ENCODE peak calls at places on chromosomes 4 and X, in ten cellular contexts. One of them, this sample, is unnamed.

GRCh38 chr4:74840931-74841330 is 46.6 kb upstream of the BTC start:
- DNase-seq in kidney tubule cell: no peak
- DNase-seq in WTC11: no peak
- DNase-seq in NB4: no peak
- DNase-seq in skeletal muscle cell: no peak
- DNase-seq in esophagus muscularis mucosa: no peak
- DNase-seq in activated CD4-positive, alpha-beta T cell treated with anti-CD3 and anti-CD28 coated beads, Interleukin-2, amount 50 U/mL, for 1 hour: no peak
- DNase-seq in T-cell: no peak
- DNase-seq in stimulated activated naive CD4-positive, alpha-beta T cell: no peak
- DNase-seq in Caki2: no peak
- DNase-seq in this sample: peak

GRCh38 chr4:184473515-184474260 is 662 bp downstream of the IRF2 start:
- DNase-seq in NB4: peak
- DNase-seq in activated CD4-positive, alpha-beta T cell treated with anti-CD3 and anti-CD28 coated beads, Interleukin-2, amount 50 U/mL, for 1 hour: peak
- DNase-seq in WTC11: peak
- DNase-seq in esophagus muscularis mucosa: no peak
- DNase-seq in Caki2: peak
- DNase-seq in kidney tubule cell: peak
- DNase-seq in skeletal muscle cell: no peak
- DNase-seq in T-cell: no peak
- DNase-seq in stimulated activated naive CD4-positive, alpha-beta T cell: peak
- DNase-seq in this sample: no peak

GRCh38 chrX:30735839-30736238 is 82.6 kb downstream of the GK start:
- DNase-seq in NB4: peak
- DNase-seq in WTC11: peak
- DNase-seq in activated CD4-positive, alpha-beta T cell treated with anti-CD3 and anti-CD28 coated beads, Interleukin-2, amount 50 U/mL, for 1 hour: peak
- DNase-seq in skeletal muscle cell: no peak
- DNase-seq in esophagus muscularis mucosa: no peak
- DNase-seq in T-cell: peak
- DNase-seq in stimulated activated naive CD4-positive, alpha-beta T cell: peak
- DNase-seq in Caki2: peak
- DNase-seq in kidney tubule cell: peak
- DNase-seq in this sample: peak

GRCh38 chr4:152643153-152644035 is 36.4 kb downstream of the TMEM154 start:
- DNase-seq in kidney tubule cell: no peak
- DNase-seq in Caki2: no peak
- DNase-seq in NB4: peak
- DNase-seq in WTC11: no peak
- DNase-seq in skeletal muscle cell: no peak
- DNase-seq in activated CD4-positive, alpha-beta T cell treated with anti-CD3 and anti-CD28 coated beads, Interleukin-2, amount 50 U/mL, for 1 hour: no peak
- DNase-seq in stimulated activated naive CD4-positive, alpha-beta T cell: no peak
- DNase-seq in T-cell: no peak
- DNase-seq in esophagus muscularis mucosa: no peak
- DNase-seq in this sample: no peak

GRCh38 chrX:133042260-133042659 is 54.6 kb downstream of the USP26 start:
- DNase-seq in kidney tubule cell: no peak
- DNase-seq in NB4: no peak
- DNase-seq in T-cell: no peak
- DNase-seq in esophagus muscularis mucosa: no peak
- DNase-seq in activated CD4-positive, alpha-beta T cell treated with anti-CD3 and anti-CD28 coated beads, Interleukin-2, amount 50 U/mL, for 1 hour: no peak
- DNase-seq in WTC11: no peak
- DNase-seq in skeletal muscle cell: no peak
- DNase-seq in stimulated activated naive CD4-positive, alpha-beta T cell: no peak
- DNase-seq in Caki2: no peak
- DNase-seq in this sample: no peak

GRCh38 chr4:13476915-13477314 is 7.2 kb downstream of the RAB28 start:
- DNase-seq in kidney tubule cell: peak
- DNase-seq in T-cell: no peak
- DNase-seq in activated CD4-positive, alpha-beta T cell treated with anti-CD3 and anti-CD28 coated beads, Interleukin-2, amount 50 U/mL, for 1 hour: no peak
- DNase-seq in WTC11: no peak
- DNase-seq in skeletal muscle cell: no peak
- DNase-seq in NB4: peak
- DNase-seq in stimulated activated naive CD4-positive, alpha-beta T cell: no peak
- DNase-seq in Caki2: no peak
- DNase-seq in esophagus muscularis mucosa: no peak
- DNase-seq in this sample: no peak

GRCh38 chr4:137025484-137026059 is 506.7 kb downstream of the PCDH18 start:
- DNase-seq in skeletal muscle cell: no peak
- DNase-seq in WTC11: no peak
- DNase-seq in Caki2: no peak
- DNase-seq in stimulated activated naive CD4-positive, alpha-beta T cell: no peak
- DNase-seq in kidney tubule cell: no peak
- DNase-seq in activated CD4-positive, alpha-beta T cell treated with anti-CD3 and anti-CD28 coated beads, Interleukin-2, amount 50 U/mL, for 1 hour: no peak
- DNase-seq in esophagus muscularis mucosa: no peak
- DNase-seq in T-cell: no peak
- DNase-seq in NB4: no peak
- DNase-seq in this sample: no peak

GRCh38 chr4:40228497-40229365 is 31.9 kb downstream of the RHOH start:
- DNase-seq in T-cell: no peak
- DNase-seq in esophagus muscularis mucosa: no peak
- DNase-seq in Caki2: no peak
- DNase-seq in WTC11: peak
- DNase-seq in stimulated activated naive CD4-positive, alpha-beta T cell: no peak
- DNase-seq in skeletal muscle cell: no peak
- DNase-seq in activated CD4-positive, alpha-beta T cell treated with anti-CD3 and anti-CD28 coated beads, Interleukin-2, amount 50 U/mL, for 1 hour: no peak
- DNase-seq in kidney tubule cell: peak
- DNase-seq in NB4: no peak
- DNase-seq in this sample: no peak

GRCh38 chrX:1874416-1874815 is 259.6 kb downstream of the ASMT start:
- DNase-seq in kidney tubule cell: no peak
- DNase-seq in T-cell: no peak
- DNase-seq in activated CD4-positive, alpha-beta T cell treated with anti-CD3 and anti-CD28 coated beads, Interleukin-2, amount 50 U/mL, for 1 hour: no peak
- DNase-seq in NB4: no peak
- DNase-seq in stimulated activated naive CD4-positive, alpha-beta T cell: no peak
- DNase-seq in esophagus muscularis mucosa: no peak
- DNase-seq in WTC11: no peak
- DNase-seq in Caki2: no peak
- DNase-seq in skeletal muscle cell: no peak
- DNase-seq in this sample: no peak

GRCh38 chrX:31708116-31708515 is 636.3 kb upstream of the FTHL17 start:
- DNase-seq in T-cell: no peak
- DNase-seq in WTC11: no peak
- DNase-seq in activated CD4-positive, alpha-beta T cell treated with anti-CD3 and anti-CD28 coated beads, Interleukin-2, amount 50 U/mL, for 1 hour: no peak
- DNase-seq in stimulated activated naive CD4-positive, alpha-beta T cell: no peak
- DNase-seq in esophagus muscularis mucosa: no peak
- DNase-seq in kidney tubule cell: no peak
- DNase-seq in NB4: no peak
- DNase-seq in skeletal muscle cell: no peak
- DNase-seq in Caki2: no peak
- DNase-seq in this sample: no peak

GRCh38 chr4:100093091-100093866 is 97.0 kb downstream of the DDIT4L start:
- DNase-seq in NB4: peak
- DNase-seq in esophagus muscularis mucosa: no peak
- DNase-seq in T-cell: peak
- DNase-seq in activated CD4-positive, alpha-beta T cell treated with anti-CD3 and anti-CD28 coated beads, Interleukin-2, amount 50 U/mL, for 1 hour: peak
- DNase-seq in Caki2: peak
- DNase-seq in kidney tubule cell: peak
- DNase-seq in WTC11: peak
- DNase-seq in skeletal muscle cell: peak
- DNase-seq in stimulated activated naive CD4-positive, alpha-beta T cell: peak
- DNase-seq in this sample: peak

GRCh38 chr4:86500527-86500926 is 93.6 kb upstream of the PTPN13 start:
- DNase-seq in T-cell: no peak
- DNase-seq in esophagus muscularis mucosa: no peak
- DNase-seq in stimulated activated naive CD4-positive, alpha-beta T cell: no peak
- DNase-seq in Caki2: no peak
- DNase-seq in NB4: no peak
- DNase-seq in kidney tubule cell: peak
- DNase-seq in WTC11: no peak
- DNase-seq in skeletal muscle cell: no peak
- DNase-seq in activated CD4-positive, alpha-beta T cell treated with anti-CD3 and anti-CD28 coated beads, Interleukin-2, amount 50 U/mL, for 1 hour: no peak
- DNase-seq in this sample: no peak

GRCh38 chr4:142435599-142436235 is 410.4 kb downstream of the INPP4B start:
- DNase-seq in activated CD4-positive, alpha-beta T cell treated with anti-CD3 and anti-CD28 coated beads, Interleukin-2, amount 50 U/mL, for 1 hour: no peak
- DNase-seq in NB4: no peak
- DNase-seq in WTC11: peak
- DNase-seq in skeletal muscle cell: no peak
- DNase-seq in T-cell: no peak
- DNase-seq in stimulated activated naive CD4-positive, alpha-beta T cell: no peak
- DNase-seq in esophagus muscularis mucosa: no peak
- DNase-seq in kidney tubule cell: no peak
- DNase-seq in Caki2: no peak
- DNase-seq in this sample: no peak

GRCh38 chr4:174037631-174038030 is 245.8 kb downstream of the FBXO8 start:
- DNase-seq in stimulated activated naive CD4-positive, alpha-beta T cell: no peak
- DNase-seq in activated CD4-positive, alpha-beta T cell treated with anti-CD3 and anti-CD28 coated beads, Interleukin-2, amount 50 U/mL, for 1 hour: no peak
- DNase-seq in esophagus muscularis mucosa: no peak
- DNase-seq in WTC11: no peak
- DNase-seq in Caki2: no peak
- DNase-seq in skeletal muscle cell: no peak
- DNase-seq in NB4: no peak
- DNase-seq in kidney tubule cell: no peak
- DNase-seq in T-cell: no peak
- DNase-seq in this sample: no peak

GRCh38 chrX:323721-324628 is 5.4 kb upstream of the GTPBP6 start:
- DNase-seq in Caki2: peak
- DNase-seq in activated CD4-positive, alpha-beta T cell treated with anti-CD3 and anti-CD28 coated beads, Interleukin-2, amount 50 U/mL, for 1 hour: peak
- DNase-seq in T-cell: peak
- DNase-seq in kidney tubule cell: peak
- DNase-seq in stimulated activated naive CD4-positive, alpha-beta T cell: no peak
- DNase-seq in NB4: peak
- DNase-seq in WTC11: peak
- DNase-seq in skeletal muscle cell: peak
- DNase-seq in esophagus muscularis mucosa: no peak
- DNase-seq in this sample: no peak

GRCh38 chr4:2830632-2831610 is 12.7 kb upstream of the ADD1 start:
- DNase-seq in Caki2: no peak
- DNase-seq in stimulated activated naive CD4-positive, alpha-beta T cell: no peak
- DNase-seq in T-cell: no peak
- DNase-seq in skeletal muscle cell: no peak
- DNase-seq in kidney tubule cell: no peak
- DNase-seq in NB4: no peak
- DNase-seq in WTC11: no peak
- DNase-seq in activated CD4-positive, alpha-beta T cell treated with anti-CD3 and anti-CD28 coated beads, Interleukin-2, amount 50 U/mL, for 1 hour: no peak
- DNase-seq in esophagus muscularis mucosa: no peak
- DNase-seq in this sample: no peak

GRCh38 chr4:158581161-158581560 is 59.5 kb downstream of the RXFP1 start:
- DNase-seq in activated CD4-positive, alpha-beta T cell treated with anti-CD3 and anti-CD28 coated beads, Interleukin-2, amount 50 U/mL, for 1 hour: no peak
- DNase-seq in skeletal muscle cell: peak
- DNase-seq in kidney tubule cell: no peak
- DNase-seq in NB4: no peak
- DNase-seq in Caki2: no peak
- DNase-seq in T-cell: no peak
- DNase-seq in WTC11: no peak
- DNase-seq in stimulated activated naive CD4-positive, alpha-beta T cell: no peak
- DNase-seq in esophagus muscularis mucosa: no peak
- DNase-seq in this sample: no peak

GRCh38 chr4:139530833-139531427 is 25.1 kb downstream of the SETD7 start:
- DNase-seq in kidney tubule cell: peak
- DNase-seq in NB4: peak
- DNase-seq in esophagus muscularis mucosa: no peak
- DNase-seq in WTC11: peak
- DNase-seq in skeletal muscle cell: no peak
- DNase-seq in T-cell: peak
- DNase-seq in Caki2: no peak
- DNase-seq in activated CD4-positive, alpha-beta T cell treated with anti-CD3 and anti-CD28 coated beads, Interleukin-2, amount 50 U/mL, for 1 hour: peak
- DNase-seq in stimulated activated naive CD4-positive, alpha-beta T cell: peak
- DNase-seq in this sample: no peak

GRCh38 chr4:54473077-54473545 is 184.6 kb upstream of the KIT start:
- DNase-seq in activated CD4-positive, alpha-beta T cell treated with anti-CD3 and anti-CD28 coated beads, Interleukin-2, amount 50 U/mL, for 1 hour: no peak
- DNase-seq in NB4: no peak
- DNase-seq in WTC11: no peak
- DNase-seq in Caki2: peak
- DNase-seq in kidney tubule cell: no peak
- DNase-seq in skeletal muscle cell: no peak
- DNase-seq in T-cell: no peak
- DNase-seq in stimulated activated naive CD4-positive, alpha-beta T cell: no peak
- DNase-seq in esophagus muscularis mucosa: no peak
- DNase-seq in this sample: no peak

GRCh38 chr4:84582988-84583870 is at the start of gene CDS1:
- DNase-seq in WTC11: peak
- DNase-seq in NB4: peak
- DNase-seq in kidney tubule cell: peak
- DNase-seq in esophagus muscularis mucosa: no peak
- DNase-seq in Caki2: peak
- DNase-seq in skeletal muscle cell: no peak
- DNase-seq in activated CD4-positive, alpha-beta T cell treated with anti-CD3 and anti-CD28 coated beads, Interleukin-2, amount 50 U/mL, for 1 hour: no peak
- DNase-seq in stimulated activated naive CD4-positive, alpha-beta T cell: peak
- DNase-seq in T-cell: no peak
- DNase-seq in this sample: no peak

GRCh38 chr4:17702666-17703065 is 78.8 kb downstream of the FAM184B start:
- DNase-seq in esophagus muscularis mucosa: no peak
- DNase-seq in activated CD4-positive, alpha-beta T cell treated with anti-CD3 and anti-CD28 coated beads, Interleukin-2, amount 50 U/mL, for 1 hour: no peak
- DNase-seq in NB4: no peak
- DNase-seq in stimulated activated naive CD4-positive, alpha-beta T cell: no peak
- DNase-seq in T-cell: no peak
- DNase-seq in skeletal muscle cell: no peak
- DNase-seq in WTC11: no peak
- DNase-seq in Caki2: no peak
- DNase-seq in kidney tubule cell: no peak
- DNase-seq in this sample: no peak

GRCh38 chr4:7861440-7861881 is 78.2 kb downstream of the AFAP1 start:
- DNase-seq in T-cell: no peak
- DNase-seq in WTC11: peak
- DNase-seq in Caki2: peak
- DNase-seq in esophagus muscularis mucosa: no peak
- DNase-seq in kidney tubule cell: peak
- DNase-seq in activated CD4-positive, alpha-beta T cell treated with anti-CD3 and anti-CD28 coated beads, Interleukin-2, amount 50 U/mL, for 1 hour: no peak
- DNase-seq in stimulated activated naive CD4-positive, alpha-beta T cell: no peak
- DNase-seq in skeletal muscle cell: peak
- DNase-seq in NB4: no peak
- DNase-seq in this sample: no peak

GRCh38 chr4:99104153-99104552 is 15.6 kb upstream of the ADH5 start:
- DNase-seq in T-cell: no peak
- DNase-seq in skeletal muscle cell: no peak
- DNase-seq in kidney tubule cell: no peak
- DNase-seq in esophagus muscularis mucosa: no peak
- DNase-seq in stimulated activated naive CD4-positive, alpha-beta T cell: no peak
- DNase-seq in Caki2: no peak
- DNase-seq in activated CD4-positive, alpha-beta T cell treated with anti-CD3 and anti-CD28 coated beads, Interleukin-2, amount 50 U/mL, for 1 hour: no peak
- DNase-seq in NB4: no peak
- DNase-seq in WTC11: no peak
- DNase-seq in this sample: no peak

GRCh38 chrX:15567886-15568616 is 32.7 kb downstream of the ACE2 start:
- DNase-seq in Caki2: no peak
- DNase-seq in NB4: no peak
- DNase-seq in skeletal muscle cell: no peak
- DNase-seq in activated CD4-positive, alpha-beta T cell treated with anti-CD3 and anti-CD28 coated beads, Interleukin-2, amount 50 U/mL, for 1 hour: no peak
- DNase-seq in T-cell: no peak
- DNase-seq in esophagus muscularis mucosa: no peak
- DNase-seq in kidney tubule cell: peak
- DNase-seq in stimulated activated naive CD4-positive, alpha-beta T cell: no peak
- DNase-seq in WTC11: no peak
- DNase-seq in this sample: no peak

GRCh38 chrX:150150780-150151125 is 212.4 kb upstream of the MAMLD1 start:
- DNase-seq in T-cell: no peak
- DNase-seq in skeletal muscle cell: no peak
- DNase-seq in esophagus muscularis mucosa: peak
- DNase-seq in kidney tubule cell: no peak
- DNase-seq in WTC11: no peak
- DNase-seq in stimulated activated naive CD4-positive, alpha-beta T cell: no peak
- DNase-seq in Caki2: no peak
- DNase-seq in NB4: no peak
- DNase-seq in activated CD4-positive, alpha-beta T cell treated with anti-CD3 and anti-CD28 coated beads, Interleukin-2, amount 50 U/mL, for 1 hour: no peak
- DNase-seq in this sample: no peak

GRCh38 chr4:95428216-95429085 is 120.3 kb downstream of the UNC5C start:
- DNase-seq in kidney tubule cell: no peak
- DNase-seq in stimulated activated naive CD4-positive, alpha-beta T cell: no peak
- DNase-seq in WTC11: no peak
- DNase-seq in Caki2: no peak
- DNase-seq in activated CD4-positive, alpha-beta T cell treated with anti-CD3 and anti-CD28 coated beads, Interleukin-2, amount 50 U/mL, for 1 hour: no peak
- DNase-seq in NB4: no peak
- DNase-seq in esophagus muscularis mucosa: no peak
- DNase-seq in T-cell: no peak
- DNase-seq in skeletal muscle cell: no peak
- DNase-seq in this sample: no peak

GRCh38 chr4:144494280-144494679 is 151.7 kb upstream of the HHIP start:
- DNase-seq in kidney tubule cell: no peak
- DNase-seq in esophagus muscularis mucosa: no peak
- DNase-seq in stimulated activated naive CD4-positive, alpha-beta T cell: no peak
- DNase-seq in WTC11: no peak
- DNase-seq in skeletal muscle cell: no peak
- DNase-seq in T-cell: no peak
- DNase-seq in NB4: no peak
- DNase-seq in Caki2: no peak
- DNase-seq in activated CD4-positive, alpha-beta T cell treated with anti-CD3 and anti-CD28 coated beads, Interleukin-2, amount 50 U/mL, for 1 hour: no peak
- DNase-seq in this sample: no peak

GRCh38 chr4:150250998-150251651 is 172.9 kb downstream of the DCLK2 start:
- DNase-seq in kidney tubule cell: no peak
- DNase-seq in activated CD4-positive, alpha-beta T cell treated with anti-CD3 and anti-CD28 coated beads, Interleukin-2, amount 50 U/mL, for 1 hour: no peak
- DNase-seq in skeletal muscle cell: no peak
- DNase-seq in Caki2: no peak
- DNase-seq in WTC11: no peak
- DNase-seq in esophagus muscularis mucosa: peak
- DNase-seq in NB4: peak
- DNase-seq in T-cell: no peak
- DNase-seq in stimulated activated naive CD4-positive, alpha-beta T cell: no peak
- DNase-seq in this sample: no peak

This sample was measured in NCI-H2171.